ENCODE peak calls at places on chromosomes 12 and 14, in six cellular contexts. One of them, this sample, is unnamed.

GRCh38 chr12:15155271-15155670 is 65.9 kb downstream of the RERG start:
- DNase-seq in IMR-90: no peak
- DNase-seq in A549: no peak
- DNase-seq in GM12878: no peak
- DNase-seq in K562: no peak
- DNase-seq in HepG2: no peak
- DNase-seq in this sample: no peak

GRCh38 chr12:94149781-94150482 is 1.6 kb downstream of the PLXNC1 start:
- DNase-seq in IMR-90: no peak
- DNase-seq in A549: peak; percentile 21
- DNase-seq in GM12878: no peak
- DNase-seq in K562: no peak
- DNase-seq in HepG2: no peak
- DNase-seq in this sample: no peak

GRCh38 chr12:23893611-23894010 is 55.9 kb downstream of the SOX5 start:
- DNase-seq in IMR-90: no peak
- DNase-seq in A549: no peak
- DNase-seq in GM12878: no peak
- DNase-seq in K562: no peak
- DNase-seq in HepG2: no peak
- DNase-seq in this sample: no peak

GRCh38 chr12:44674866-44675265 is 201.2 kb downstream of the NELL2 start:
- DNase-seq in IMR-90: no peak
- DNase-seq in A549: no peak
- DNase-seq in GM12878: no peak
- DNase-seq in K562: no peak
- DNase-seq in HepG2: no peak
- DNase-seq in this sample: no peak

GRCh38 chr12:65335021-65335714 is 56.7 kb downstream of the MSRB3 start:
- DNase-seq in IMR-90: peak; percentile 95
- DNase-seq in A549: peak; percentile 25
- DNase-seq in GM12878: no peak
- DNase-seq in K562: no peak
- DNase-seq in HepG2: peak; percentile 86
- DNase-seq in this sample: no peak

GRCh38 chr12:70695361-70696023 is 58.3 kb upstream of the PTPRB start:
- DNase-seq in IMR-90: no peak
- DNase-seq in A549: no peak
- DNase-seq in GM12878: no peak
- DNase-seq in K562: no peak
- DNase-seq in HepG2: no peak
- DNase-seq in this sample: no peak

GRCh38 chr14:80988742-80989429 is 33.5 kb downstream of the TSHR start:
- DNase-seq in IMR-90: peak; percentile 30
- DNase-seq in A549: no peak
- DNase-seq in GM12878: no peak
- DNase-seq in K562: no peak
- DNase-seq in HepG2: no peak
- DNase-seq in this sample: no peak

GRCh38 chr14:99363051-99363450 is 91.1 kb upstream of the BCL11B start:
- DNase-seq in IMR-90: no peak
- DNase-seq in A549: no peak
- DNase-seq in GM12878: no peak
- DNase-seq in K562: no peak
- DNase-seq in HepG2: no peak
- DNase-seq in this sample: no peak

GRCh38 chr14:24432259-24433131 is 2.7 kb downstream of the KHNYN start:
- DNase-seq in IMR-90: peak; percentile 26
- DNase-seq in A549: no peak
- DNase-seq in GM12878: no peak
- DNase-seq in K562: no peak
- DNase-seq in HepG2: no peak
- DNase-seq in this sample: no peak

GRCh38 chr12:117936722-117937484 is 31.9 kb downstream of the KSR2 start:
- DNase-seq in IMR-90: no peak
- DNase-seq in A549: no peak
- DNase-seq in GM12878: no peak
- DNase-seq in K562: no peak
- DNase-seq in HepG2: no peak
- DNase-seq in this sample: no peak

GRCh38 chr12:89838846-89839245 is 130.2 kb upstream of the ATP2B1 start:
- DNase-seq in IMR-90: no peak
- DNase-seq in A549: no peak
- DNase-seq in GM12878: no peak
- DNase-seq in K562: no peak
- DNase-seq in HepG2: no peak
- DNase-seq in this sample: no peak

GRCh38 chr14:61561657-61562276 is 133.5 kb upstream of the HIF1A start:
- DNase-seq in IMR-90: peak; percentile 99
- DNase-seq in A549: peak; percentile 95
- DNase-seq in GM12878: no peak
- DNase-seq in K562: no peak
- DNase-seq in HepG2: peak; percentile 94
- DNase-seq in this sample: no peak

GRCh38 chr14:21039059-21039422 is 3.1 kb upstream of the RNASE7 start:
- DNase-seq in IMR-90: peak; percentile 43
- DNase-seq in A549: no peak
- DNase-seq in GM12878: no peak
- DNase-seq in K562: no peak
- DNase-seq in HepG2: peak; percentile 73
- DNase-seq in this sample: no peak

GRCh38 chr12:2248087-2248900 is 195.5 kb downstream of the CACNA1C start:
- DNase-seq in IMR-90: peak; percentile 91
- DNase-seq in A549: no peak
- DNase-seq in GM12878: no peak
- DNase-seq in K562: no peak
- DNase-seq in HepG2: peak; percentile 92
- DNase-seq in this sample: no peak

GRCh38 chr12:65958456-65958855 is 134.2 kb downstream of the HMGA2 start:
- DNase-seq in IMR-90: peak; percentile 59
- DNase-seq in A549: no peak
- DNase-seq in GM12878: no peak
- DNase-seq in K562: no peak
- DNase-seq in HepG2: no peak
- DNase-seq in this sample: no peak

GRCh38 chr14:74400328-74400727 is 25.7 kb downstream of the SYNDIG1L start:
- DNase-seq in IMR-90: no peak
- DNase-seq in A549: peak; percentile 22
- DNase-seq in GM12878: no peak
- DNase-seq in K562: peak; percentile 20
- DNase-seq in HepG2: no peak
- DNase-seq in this sample: no peak

GRCh38 chr12:67651380-67651695 is 2.8 kb downstream of the DYRK2 start:
- DNase-seq in IMR-90: peak; percentile 59
- DNase-seq in A549: peak; percentile 46
- DNase-seq in GM12878: no peak
- DNase-seq in K562: no peak
- DNase-seq in HepG2: peak; percentile 4
- DNase-seq in this sample: no peak

GRCh38 chr12:24759155-24759554 is 189.7 kb downstream of the BCAT1 start:
- DNase-seq in IMR-90: peak; percentile 66
- DNase-seq in A549: no peak
- DNase-seq in GM12878: no peak
- DNase-seq in K562: peak; percentile 25
- DNase-seq in HepG2: peak; percentile 25
- DNase-seq in this sample: no peak

GRCh38 chr12:114767081-114767480 is 83.1 kb upstream of the TBX3 start:
- DNase-seq in IMR-90: no peak
- DNase-seq in A549: no peak
- DNase-seq in GM12878: no peak
- DNase-seq in K562: no peak
- DNase-seq in HepG2: no peak
- DNase-seq in this sample: no peak

GRCh38 chr12:6927379-6927991 is at the start of gene ATN1:
- DNase-seq in IMR-90: peak; percentile 78
- DNase-seq in A549: peak; percentile 56
- DNase-seq in GM12878: no peak
- DNase-seq in K562: peak; percentile 78
- DNase-seq in HepG2: no peak
- DNase-seq in this sample: peak; percentile 54

GRCh38 chr12:52057958-52058576 is 6.8 kb downstream of the NR4A1 start:
- DNase-seq in IMR-90: no peak
- DNase-seq in A549: peak; percentile 54
- DNase-seq in GM12878: no peak
- DNase-seq in K562: no peak
- DNase-seq in HepG2: no peak
- DNase-seq in this sample: no peak

GRCh38 chr12:10220398-10221077 is 7.9 kb downstream of the GABARAPL1 start:
- DNase-seq in IMR-90: peak; percentile 64
- DNase-seq in A549: no peak
- DNase-seq in GM12878: no peak
- DNase-seq in K562: no peak
- DNase-seq in HepG2: no peak
- DNase-seq in this sample: no peak

GRCh38 chr14:85587152-85587697 is 57.3 kb downstream of the FLRT2 start:
- DNase-seq in IMR-90: peak; percentile 63
- DNase-seq in A549: peak; percentile 46
- DNase-seq in GM12878: no peak
- DNase-seq in K562: no peak
- DNase-seq in HepG2: no peak
- DNase-seq in this sample: no peak

GRCh38 chr12:119828300-119828699 is 48.8 kb downstream of the CIT start:
- DNase-seq in IMR-90: no peak
- DNase-seq in A549: no peak
- DNase-seq in GM12878: no peak
- DNase-seq in K562: no peak
- DNase-seq in HepG2: no peak
- DNase-seq in this sample: no peak

GRCh38 chr14:32608880-32609279 is 279.8 kb downstream of the AKAP6 start:
- DNase-seq in IMR-90: no peak
- DNase-seq in A549: no peak
- DNase-seq in GM12878: no peak
- DNase-seq in K562: no peak
- DNase-seq in HepG2: no peak
- DNase-seq in this sample: no peak

GRCh38 chr12:28620281-28620680 is 430.0 kb downstream of the CCDC91 start:
- DNase-seq in IMR-90: no peak
- DNase-seq in A549: no peak
- DNase-seq in GM12878: no peak
- DNase-seq in K562: no peak
- DNase-seq in HepG2: no peak
- DNase-seq in this sample: no peak

GRCh38 chr14:39050389-39050788 is 52.6 kb downstream of the SEC23A start:
- DNase-seq in IMR-90: peak; percentile 85
- DNase-seq in A549: peak; percentile 21
- DNase-seq in GM12878: no peak
- DNase-seq in K562: no peak
- DNase-seq in HepG2: no peak
- DNase-seq in this sample: no peak

GRCh38 chr12:2266666-2267623 is 214.2 kb downstream of the CACNA1C start:
- DNase-seq in IMR-90: no peak
- DNase-seq in A549: no peak
- DNase-seq in GM12878: no peak
- DNase-seq in K562: no peak
- DNase-seq in HepG2: peak; percentile 56
- DNase-seq in this sample: no peak

GRCh38 chr14:70640938-70641547 is 673 bp upstream of the TTC9 start:
- DNase-seq in IMR-90: peak; percentile 58
- DNase-seq in A549: peak; percentile 47
- DNase-seq in GM12878: peak; percentile 60
- DNase-seq in K562: no peak
- DNase-seq in HepG2: no peak
- DNase-seq in this sample: peak; percentile 30

GRCh38 chr14:34971381-34971780 is 11.4 kb upstream of the SRP54 start:
- DNase-seq in IMR-90: peak; percentile 56
- DNase-seq in A549: no peak
- DNase-seq in GM12878: no peak
- DNase-seq in K562: no peak
- DNase-seq in HepG2: no peak
- DNase-seq in this sample: no peak
- TF ChIP-seq BHLHE40 in IMR-90: no peak
- TF ChIP-seq BHLHE40 in A549: no peak
- TF ChIP-seq BHLHE40 in GM12878: no peak
- TF ChIP-seq BHLHE40 in K562: no peak
- TF ChIP-seq BHLHE40 in HepG2: no peak
- TF ChIP-seq BHLHE40 in this sample: no peak

GRCh38 chr12:87812711-87813110 is 216.5 kb downstream of the C12orf50 start:
- DNase-seq in IMR-90: no peak
- DNase-seq in A549: no peak
- DNase-seq in GM12878: no peak
- DNase-seq in K562: no peak
- DNase-seq in HepG2: no peak
- DNase-seq in this sample: no peak

GRCh38 chr12:87814625-87815024 is 214.6 kb downstream of the C12orf50 start:
- DNase-seq in IMR-90: peak; percentile 61
- DNase-seq in A549: peak; percentile 36
- DNase-seq in GM12878: no peak
- DNase-seq in K562: no peak
- DNase-seq in HepG2: no peak
- DNase-seq in this sample: no peak

GRCh38 chr12:87815738-87816137 is 213.5 kb downstream of the C12orf50 start:
- DNase-seq in IMR-90: no peak
- DNase-seq in A549: no peak
- DNase-seq in GM12878: no peak
- DNase-seq in K562: no peak
- DNase-seq in HepG2: no peak
- DNase-seq in this sample: no peak

GRCh38 chr12:87812030-87812429 is 217.2 kb downstream of the C12orf50 start:
- DNase-seq in IMR-90: peak; percentile 54
- DNase-seq in A549: peak; percentile 89
- DNase-seq in GM12878: no peak
- DNase-seq in K562: no peak
- DNase-seq in HepG2: no peak
- DNase-seq in this sample: no peak

GRCh38 chr12:87813476-87814234 is 215.5 kb downstream of the C12orf50 start:
- DNase-seq in IMR-90: peak; percentile 89
- DNase-seq in A549: peak; percentile 76
- DNase-seq in GM12878: no peak
- DNase-seq in K562: no peak
- DNase-seq in HepG2: no peak
- DNase-seq in this sample: no peak
- TF ChIP-seq BHLHE40 in IMR-90: peak; percentile 6
- TF ChIP-seq BHLHE40 in A549: no peak
- TF ChIP-seq BHLHE40 in GM12878: no peak
- TF ChIP-seq BHLHE40 in K562: no peak
- TF ChIP-seq BHLHE40 in HepG2: no peak
- TF ChIP-seq BHLHE40 in this sample: no peak

GRCh38 chr12:27554421-27555186 is 30.6 kb downstream of the PPFIBP1 start:
- DNase-seq in IMR-90: no peak
- DNase-seq in A549: peak; percentile 43
- DNase-seq in GM12878: no peak
- DNase-seq in K562: no peak
- DNase-seq in HepG2: no peak
- DNase-seq in this sample: no peak
- TF ChIP-seq BHLHE40 in IMR-90: no peak
- TF ChIP-seq BHLHE40 in A549: no peak
- TF ChIP-seq BHLHE40 in GM12878: no peak
- TF ChIP-seq BHLHE40 in K562: no peak
- TF ChIP-seq BHLHE40 in HepG2: no peak
- TF ChIP-seq BHLHE40 in this sample: no peak

GRCh38 chr12:38689704-38690103 is 215.7 kb downstream of the CPNE8 start:
- DNase-seq in IMR-90: no peak
- DNase-seq in A549: no peak
- DNase-seq in GM12878: no peak
- DNase-seq in K562: no peak
- DNase-seq in HepG2: no peak
- DNase-seq in this sample: no peak

GRCh38 chr12:38695057-38695456 is 210.3 kb downstream of the CPNE8 start:
- DNase-seq in IMR-90: no peak
- DNase-seq in A549: no peak
- DNase-seq in GM12878: no peak
- DNase-seq in K562: no peak
- DNase-seq in HepG2: peak; percentile 3
- DNase-seq in this sample: no peak

GRCh38 chr12:38691164-38691563 is 214.2 kb downstream of the CPNE8 start:
- DNase-seq in IMR-90: no peak
- DNase-seq in A549: no peak
- DNase-seq in GM12878: no peak
- DNase-seq in K562: no peak
- DNase-seq in HepG2: no peak
- DNase-seq in this sample: no peak
- TF ChIP-seq BHLHE40 in IMR-90: no peak
- TF ChIP-seq BHLHE40 in A549: no peak
- TF ChIP-seq BHLHE40 in GM12878: no peak
- TF ChIP-seq BHLHE40 in K562: no peak
- TF ChIP-seq BHLHE40 in HepG2: no peak
- TF ChIP-seq BHLHE40 in this sample: no peak